ENCODE peak calls at places on chromosomes 11 and 22, in six cellular contexts. U is T1000; F is LHCN-M2; Y is CD4-positive, alpha-beta memory T cell; X is C1 segment of cervical spinal cord; H is T-helper 2 cell. B is an unnamed sample.

GRCh38 chr22:21020802-21021429 is 6.0 kb downstream of the P2RX6 start:
- DNase-seq in U (no peak), F (no peak), Y (no peak), X (no peak), H (no peak), B (no peak)

GRCh38 chr11:7098235-7098832 is 9.5 kb downstream of the RBMXL2 start:
- DNase-seq in U (no peak), F (peak; percentile 40), Y (peak; percentile 47), X (no peak), H (no peak), B (no peak)

GRCh38 chr22:30565341-30565740 is 9.1 kb downstream of the GAL3ST1 start:
- DNase-seq in U (no peak), F (no peak), Y (no peak), X (peak; percentile 2), H (no peak), B (no peak)

GRCh38 chr11:68099474-68100405 is 21.4 kb downstream of the CHKA start:
- DNase-seq in U (no peak), F (no peak), Y (no peak), X (no peak), H (no peak), B (no peak)

GRCh38 chr11:112241486-112241885 is 15.3 kb downstream of the PTS start:
- DNase-seq in U (no peak), F (peak; percentile 71), Y (no peak), X (no peak), H (no peak), B (no peak)

GRCh38 chr11:56909563-56909962 is 79.2 kb upstream of the OR5AK2 start:
- DNase-seq in U (no peak), F (no peak), Y (no peak), X (no peak), H (no peak), B (no peak)

GRCh38 chr11:117057727-117058126 is 40.5 kb downstream of the SIK3 start:
- DNase-seq in U (no peak), F (no peak), Y (no peak), X (no peak), H (no peak), B (no peak)

GRCh38 chr11:105372214-105372613 is 232.6 kb upstream of the CARD18 start:
- DNase-seq in U (no peak), F (no peak), Y (no peak), X (no peak), H (no peak), B (no peak)

GRCh38 chr22:48592066-48592345 is 1235.7 kb downstream of the BRD1 start:
- DNase-seq in U (no peak), F (no peak), Y (no peak), X (no peak), H (no peak), B (no peak)

GRCh38 chr11:43582837-43583462 is 97.6 kb upstream of the HSD17B12 start:
- DNase-seq in U (no peak), F (no peak), Y (no peak), X (no peak), H (no peak), B (no peak)

GRCh38 chr22:48907591-48907990 is 920.1 kb downstream of the BRD1 start:
- DNase-seq in U (no peak), F (no peak), Y (no peak), X (no peak), H (no peak), B (no peak)

GRCh38 chr11:17595526-17596309 is 48.7 kb downstream of the OTOG start:
- DNase-seq in U (no peak), F (no peak), Y (no peak), X (no peak), H (no peak), B (no peak)

GRCh38 chr11:112734207-112734606 is 227.0 kb upstream of the NCAM1 start:
- DNase-seq in U (no peak), F (peak; percentile 41), Y (no peak), X (no peak), H (no peak), B (no peak)